ENCODE peak calls at places on chromosomes 2 and 18, in eight cellular contexts. L is NCI-H2029 treated with DMSO at 0.1 percent for 48 hours; H is kidney glomerular epithelial cell; Z is HFFc6; G is upper lobe of right lung; T is stimulated activated naive CD4-positive, alpha-beta T cell; O is HT-29; E is AG09319. Q is an unnamed sample.

GRCh38 chr2:170235860-170236638 is 58.1 kb downstream of the MYO3B start:
- DNase-seq in O (peak; percentile 80), E (no peak), T (no peak), Z (peak; percentile 43), G (no peak), H (peak; percentile 22), L (peak; percentile 21), Q (peak; percentile 86)

GRCh38 chr2:224024270-224024669 is 14.8 kb downstream of the SERPINE2 start:
- DNase-seq in Z (no peak), O (no peak), H (no peak), E (no peak), L (no peak), T (no peak), G (no peak), Q (no peak)

GRCh38 chr2:129499747-129500146 is 479.7 kb upstream of the RAB6C start:
- DNase-seq in G (no peak), T (no peak), O (no peak), Z (no peak), H (peak; percentile 0), E (no peak), L (no peak), Q (no peak)

GRCh38 chr2:25977768-25978167 is 4.5 kb downstream of the KIF3C start:
- DNase-seq in G (no peak), H (peak; percentile 78), E (no peak), T (no peak), O (no peak), Z (peak; percentile 25), L (no peak), Q (no peak)

GRCh38 chr2:107776333-107776732 is 50.4 kb upstream of the RGPD4 start:
- DNase-seq in O (no peak), T (no peak), E (no peak), G (no peak), L (no peak), Z (no peak), H (no peak), Q (no peak)

GRCh38 chr18:59219672-59220163 is at the start of gene GRP:
- DNase-seq in Z (no peak), E (no peak), G (no peak), T (no peak), H (no peak), O (no peak), L (no peak), Q (peak; percentile 36)

GRCh38 chr2:80971-81736 is 34.8 kb upstream of the FAM110C start:
- DNase-seq in T (no peak), L (no peak), G (no peak), H (peak; percentile 10), E (no peak), Z (no peak), O (peak; percentile 28), Q (no peak)

GRCh38 chr18:12076424-12077140 is 17.1 kb upstream of the ANKRD62 start:
- DNase-seq in Z (no peak), G (peak; percentile 63), L (no peak), O (peak; percentile 25), T (no peak), E (no peak), H (no peak), Q (peak; percentile 68)

GRCh38 chr2:237909801-237910475 is 50.5 kb downstream of the RAMP1 start:
- DNase-seq in L (no peak), O (no peak), G (no peak), Z (no peak), T (no peak), E (no peak), H (no peak), Q (no peak)

GRCh38 chr2:29519996-29520395 is 401.4 kb downstream of the ALK start:
- DNase-seq in Z (peak; percentile 12), E (no peak), H (no peak), G (no peak), O (no peak), T (no peak), L (no peak), Q (no peak)

GRCh38 chr18:1483386-1483785 is 578.7 kb downstream of the ADCYAP1 start:
- DNase-seq in E (no peak), L (no peak), H (no peak), O (no peak), T (no peak), G (no peak), Z (no peak), Q (no peak)

GRCh38 chr2:96817882-96818281 is 1.8 kb downstream of the CNNM3 start:
- DNase-seq in E (no peak), H (no peak), T (no peak), L (no peak), G (no peak), Z (no peak), O (no peak), Q (no peak)

GRCh38 chr2:127683056-127683455 is 7.7 kb upstream of the LIMS2 start:
- DNase-seq in O (no peak), L (no peak), Z (no peak), H (no peak), G (no peak), E (no peak), T (no peak), Q (no peak)

GRCh38 chr18:23049698-23050373 is 85.4 kb upstream of the CABLES1 start:
- DNase-seq in E (no peak), L (no peak), T (peak; percentile 25), G (no peak), O (no peak), Z (peak; percentile 24), H (no peak), Q (peak; percentile 24)

GRCh38 chr2:40332096-40332826 is 119.6 kb downstream of the SLC8A1 start:
- DNase-seq in Z (peak; percentile 14), T (no peak), H (peak; percentile 72), L (peak; percentile 7), E (peak; percentile 77), O (peak; percentile 28), G (no peak), Q (no peak)

GRCh38 chr2:74405994-74406583 is 15.3 kb downstream of the C2orf81 start:
- DNase-seq in L (no peak), H (peak; percentile 87), G (no peak), E (no peak), Z (no peak), T (no peak), O (no peak), Q (no peak)

GRCh38 chr2:86305195-86305975 is 32.0 kb downstream of the REEP1 start:
- DNase-seq in G (peak; percentile 6), T (no peak), H (no peak), Z (no peak), L (no peak), E (no peak), O (no peak), Q (no peak)

GRCh38 chr18:32049393-32050161 is 31.0 kb downstream of the RNF125 start:
- DNase-seq in E (no peak), L (no peak), G (peak; percentile 73), H (peak; percentile 17), Z (peak; percentile 3), O (no peak), T (peak; percentile 7), Q (no peak)

GRCh38 chr2:207008105-207008990 is 69.0 kb downstream of the CPO start:
- DNase-seq in E (no peak), Z (peak; percentile 7), T (no peak), L (no peak), O (no peak), H (peak; percentile 75), G (no peak), Q (no peak)

GRCh38 chr2:64017811-64018714 is 1.2 kb downstream of the VPS54 start:
- DNase-seq in G (no peak), T (no peak), Z (peak; percentile 12), E (no peak), O (peak; percentile 61), L (peak; percentile 21), H (peak; percentile 32), Q (no peak)

GRCh38 chr2:130842770-130843169 is 6.1 kb downstream of the ARHGEF4 start:
- DNase-seq in Z (no peak), H (no peak), G (no peak), L (no peak), T (no peak), E (no peak), O (no peak), Q (no peak)

GRCh38 chr18:43719264-43719795 is 442.0 kb upstream of the SYT4 start:
- DNase-seq in L (no peak), G (no peak), T (no peak), O (no peak), E (no peak), H (no peak), Z (no peak), Q (no peak)

GRCh38 chr2:3040066-3040428 is 337.6 kb downstream of the EIPR1 start:
- DNase-seq in E (no peak), G (no peak), O (no peak), H (no peak), Z (no peak), L (no peak), T (no peak), Q (no peak)

GRCh38 chr2:216015722-216016464 is 2.5 kb upstream of the MREG start:
- DNase-seq in H (no peak), O (no peak), G (no peak), T (peak; percentile 49), Z (no peak), L (peak; percentile 25), E (no peak), Q (peak; percentile 55)

GRCh38 chr2:187453078-187453641 is 5.1 kb upstream of the CALCRL start:
- DNase-seq in E (no peak), G (no peak), H (peak; percentile 41), L (no peak), O (peak; percentile 59), Z (no peak), T (no peak), Q (no peak)

GRCh38 chr2:236254674-236255073 is 9.5 kb downstream of the ASB18 start:
- DNase-seq in H (no peak), Z (no peak), T (no peak), E (no peak), G (no peak), O (no peak), L (no peak), Q (no peak)

GRCh38 chr18:22471546-22472131 is 53.9 kb upstream of the CTAGE1 start:
- DNase-seq in O (no peak), Z (peak; percentile 26), E (no peak), L (no peak), H (no peak), G (no peak), T (no peak), Q (no peak)

GRCh38 chr18:26405190-26405781 is 143.1 kb downstream of the KCTD1 start:
- DNase-seq in L (peak; percentile 21), H (no peak), E (peak; percentile 22), Z (peak; percentile 26), G (no peak), T (no peak), O (peak; percentile 42), Q (no peak)

GRCh38 chr18:48843162-48843561 is 107.6 kb downstream of the SMAD7 start:
- DNase-seq in T (no peak), Z (no peak), L (no peak), G (peak; percentile 37), H (no peak), E (no peak), O (no peak), Q (peak; percentile 17)

GRCh38 chr18:32930695-32931301 is 158.0 kb upstream of the KLHL14 start:
- DNase-seq in O (peak; percentile 19), L (peak; percentile 27), H (peak; percentile 40), T (no peak), G (no peak), Z (peak; percentile 5), E (peak; percentile 7), Q (no peak)

GRCh38 chr2:108573070-108573469 is 38.8 kb downstream of the LIMS1 start:
- DNase-seq in L (no peak), H (no peak), Z (peak; percentile 66), O (no peak), T (no peak), E (no peak), G (no peak), Q (no peak)

GRCh38 chr2:170113168-170113567 is 64.8 kb upstream of the MYO3B start:
- DNase-seq in G (no peak), O (peak; percentile 48), Z (no peak), L (peak; percentile 23), T (no peak), H (no peak), E (no peak), Q (no peak)

GRCh38 chr2:117850015-117850414 is 35.5 kb downstream of the DDX18 start:
- DNase-seq in T (no peak), Z (no peak), G (no peak), E (no peak), L (no peak), O (no peak), H (no peak), Q (no peak)

GRCh38 chr2:204234879-204235278 is 298.3 kb downstream of the ICOS start:
- DNase-seq in G (no peak), E (no peak), O (no peak), L (no peak), Z (peak; percentile 34), T (no peak), H (no peak), Q (no peak)